ENCODE peak calls at places on chromosomes 13 and 19, in eight cellular contexts. Q is DND-41, J is heart right ventricle, A is A673, K is A549, Z is Peyer's patch, N is foreskin fibroblast, E is bronchial epithelial cell. X is an unnamed sample.

GRCh38 chr13:47611664-47612288 is 389.3 kb downstream of the SUCLA2 start:
- DNase-seq in Q (no peak), J (no peak), A (no peak), K (no peak), Z (no peak), N (peak), E (no peak), X (no peak)

GRCh38 chr19:54532528-54532927 is 29.9 kb downstream of the LAIR2 start:
- DNase-seq in Q (no peak), J (no peak), A (no peak), K (no peak), Z (no peak), N (no peak), E (no peak), X (no peak)

GRCh38 chr13:25469179-25469545 is 97.4 kb downstream of the ATP8A2 start:
- DNase-seq in Q (no peak), J (no peak), A (no peak), K (no peak), Z (no peak), N (peak), E (no peak), X (no peak)

GRCh38 chr13:112056284-112056727 is 10.6 kb upstream of the SOX1 start:
- DNase-seq in Q (no peak), J (no peak), A (peak), K (no peak), Z (no peak), N (no peak), E (no peak), X (no peak)

GRCh38 chr13:113080361-113080831 is 25.2 kb upstream of the F7 start:
- DNase-seq in Q (no peak), J (no peak), A (no peak), K (no peak), Z (no peak), N (no peak), E (no peak), X (no peak)

GRCh38 chr13:72521965-72522661 is 205.3 kb downstream of the MZT1 start:
- DNase-seq in Q (no peak), J (no peak), A (no peak), K (no peak), Z (no peak), N (no peak), E (no peak), X (no peak)

GRCh38 chr19:6495947-6496346 is 6.2 kb downstream of the TUBB4A start:
- DNase-seq in Q (no peak), J (no peak), A (no peak), K (no peak), Z (no peak), N (no peak), E (no peak), X (no peak)

GRCh38 chr19:49705919-49706318 is 15.0 kb downstream of the CPT1C start:
- DNase-seq in Q (no peak), J (no peak), A (no peak), K (no peak), Z (no peak), N (no peak), E (no peak), X (no peak)

GRCh38 chr19:28359819-28360414 is 853.0 kb downstream of the UQCRFS1 start:
- DNase-seq in Q (no peak), J (no peak), A (no peak), K (no peak), Z (no peak), N (no peak), E (no peak), X (no peak)

GRCh38 chr13:110445183-110445582 is 116.3 kb downstream of the RAB20 start:
- DNase-seq in Q (no peak), J (no peak), A (no peak), K (no peak), Z (peak), N (peak), E (peak), X (peak)

GRCh38 chr19:16041571-16042386 is 34.5 kb upstream of the TPM4 start:
- DNase-seq in Q (peak), J (peak), A (peak), K (peak), Z (peak), N (peak), E (peak), X (peak)

GRCh38 chr13:95298971-95299627 is 2.2 kb downstream of the ABCC4 start:
- DNase-seq in Q (no peak), J (no peak), A (no peak), K (no peak), Z (no peak), N (peak), E (peak), X (peak)

GRCh38 chr19:33445752-33446070 is 72.2 kb downstream of the CEBPG start:
- DNase-seq in Q (no peak), J (no peak), A (no peak), K (no peak), Z (peak), N (no peak), E (no peak), X (no peak)

GRCh38 chr19:4970558-4971423 is 1.9 kb downstream of the KDM4B start:
- DNase-seq in Q (no peak), J (peak), A (peak), K (no peak), Z (no peak), N (peak), E (peak), X (no peak)

GRCh38 chr19:18574691-18575291 is 3.1 kb downstream of the UBA52 start:
- DNase-seq in Q (no peak), J (no peak), A (no peak), K (no peak), Z (no peak), N (no peak), E (no peak), X (no peak)

GRCh38 chr19:4654437-4655361 is 15.4 kb downstream of the TNFAIP8L1 start:
- DNase-seq in Q (no peak), J (no peak), A (no peak), K (no peak), Z (no peak), N (no peak), E (no peak), X (no peak)

GRCh38 chr13:29369060-29369743 is 226.3 kb downstream of the SLC7A1 start:
- DNase-seq in Q (peak), J (no peak), A (peak), K (no peak), Z (no peak), N (peak), E (peak), X (peak)

GRCh38 chr19:46678110-46678732 is 17.2 kb upstream of the DACT3 start:
- DNase-seq in Q (peak), J (no peak), A (peak), K (peak), Z (no peak), N (peak), E (peak), X (no peak)

GRCh38 chr13:41107584-41108014 is 25.0 kb downstream of the KBTBD6 start:
- DNase-seq in Q (no peak), J (no peak), A (no peak), K (no peak), Z (no peak), N (no peak), E (no peak), X (no peak)

GRCh38 chr19:17431417-17431816 is 11.6 kb downstream of the MVB12A start:
- DNase-seq in Q (no peak), J (no peak), A (no peak), K (no peak), Z (no peak), N (no peak), E (no peak), X (no peak)

GRCh38 chr13:91652389-91652788 is 254.0 kb downstream of the GPC5 start:
- DNase-seq in Q (no peak), J (no peak), A (no peak), K (no peak), Z (no peak), N (no peak), E (peak), X (no peak)

GRCh38 chr13:35198821-35199220 is 256.8 kb downstream of the NBEA start:
- DNase-seq in Q (no peak), J (no peak), A (no peak), K (no peak), Z (no peak), N (no peak), E (no peak), X (no peak)

GRCh38 chr13:60574706-60575105 is 177.7 kb downstream of the TDRD3 start:
- DNase-seq in Q (no peak), J (no peak), A (no peak), K (no peak), Z (no peak), N (no peak), E (no peak), X (no peak)

GRCh38 chr19:10601999-10602329 is 14.9 kb upstream of the AP1M2 start:
- DNase-seq in Q (no peak), J (no peak), A (no peak), K (no peak), Z (no peak), N (no peak), E (peak), X (no peak)
- H3K4me3 ChIP-seq in Q (no peak), J (no peak), A (no peak), K (peak), Z (no peak), N (peak), E (no peak), X (no peak)

GRCh38 chr13:87280139-87280538 is 391.0 kb upstream of the SLITRK5 start:
- DNase-seq in Q (no peak), J (no peak), A (no peak), K (no peak), Z (no peak), N (no peak), E (no peak), X (no peak)

GRCh38 chr13:87274209-87274819 is 396.9 kb upstream of the SLITRK5 start:
- DNase-seq in Q (peak), J (no peak), A (peak), K (no peak), Z (peak), N (no peak), E (peak), X (peak)
- TF ChIP-seq CTCF in Q (peak), J (peak), A (peak), K (peak), Z (no peak), N (peak), E (peak), X (peak)

GRCh38 chr19:41527079-41527478 is 48.9 kb upstream of the CEACAM21 start:
- DNase-seq in Q (no peak), J (no peak), A (no peak), K (no peak), Z (no peak), N (peak), E (no peak), X (no peak)

GRCh38 chr19:41518141-41518540 is 57.8 kb upstream of the CEACAM21 start:
- DNase-seq in Q (no peak), J (no peak), A (no peak), K (no peak), Z (no peak), N (no peak), E (no peak), X (no peak)

GRCh38 chr19:41521860-41522555 is 54.0 kb upstream of the CEACAM21 start:
- DNase-seq in Q (no peak), J (peak), A (peak), K (no peak), Z (peak), N (peak), E (no peak), X (no peak)
- H3K4me3 ChIP-seq in Q (no peak), J (peak), A (peak), K (peak), Z (peak), N (no peak), E (no peak), X (no peak)

GRCh38 chr13:42274386-42275097 is 2.6 kb downstream of the AKAP11 start:
- DNase-seq in Q (no peak), J (no peak), A (no peak), K (no peak), Z (no peak), N (no peak), E (no peak), X (no peak)
- TF ChIP-seq CTCF in Q (no peak), J (no peak), A (no peak), K (no peak), Z (no peak), N (no peak), E (no peak), X (no peak)

GRCh38 chr19:3478409-3479176 is 1.7 kb downstream of the SMIM24 start:
- DNase-seq in Q (peak), J (no peak), A (no peak), K (no peak), Z (no peak), N (no peak), E (no peak), X (no peak)
- H3K4me3 ChIP-seq in Q (peak), J (no peak), A (no peak), K (no peak), Z (peak), N (no peak), E (no peak), X (no peak)

DNA sequence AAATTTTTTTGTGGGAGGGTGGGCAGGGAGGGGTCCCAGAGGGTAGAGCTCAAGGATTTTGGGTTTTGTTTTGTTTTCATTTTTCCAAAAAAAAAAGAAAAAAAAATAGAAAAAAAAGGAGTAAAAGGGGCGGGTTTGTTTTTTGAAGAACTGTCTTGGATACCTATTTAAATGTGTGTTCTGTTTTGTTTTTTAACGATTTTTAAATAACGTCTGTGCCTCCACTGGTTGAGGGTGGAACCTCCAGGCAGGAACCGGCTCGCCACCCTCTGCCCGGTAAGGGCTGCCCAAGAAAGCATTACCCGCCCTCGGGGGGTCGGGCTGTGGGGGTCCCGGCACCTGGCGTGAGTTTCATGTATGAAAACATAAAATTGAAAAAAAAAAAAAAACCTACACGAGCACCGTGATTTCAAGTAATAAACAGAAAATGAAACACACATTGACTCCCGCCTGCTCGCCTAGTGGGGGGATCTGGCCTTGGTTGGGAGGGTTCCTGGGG is 10.4 kb downstream of the MIDN start:
- DNase-seq in Q (no peak), J (no peak), A (no peak), K (no peak), Z (no peak), N (no peak), E (peak), X (no peak)
- TF ChIP-seq CTCF in Q (no peak), J (no peak), A (no peak), K (no peak), Z (no peak), N (no peak), E (no peak), X (no peak)